ENCODE peak calls at places on chromosomes 7 and 10, in seven cellular contexts. One of them, this sample, is unnamed.

GRCh38 chr10:12608761-12609160 is 259.4 kb downstream of the CAMK1D start:
- DNase-seq in dorsolateral prefrontal cortex: no peak
- DNase-seq in esophagus squamous epithelium: no peak
- DNase-seq in uterus: no peak
- DNase-seq in fibroblast of pulmonary artery: no peak
- DNase-seq in NB4: no peak
- DNase-seq in cardiac muscle cell: no peak
- DNase-seq in this sample: peak; percentile 16

GRCh38 chr10:44030132-44030531 is 354.8 kb downstream of the CXCL12 start:
- DNase-seq in dorsolateral prefrontal cortex: no peak
- DNase-seq in cardiac muscle cell: no peak
- DNase-seq in NB4: peak; percentile 35
- DNase-seq in uterus: no peak
- DNase-seq in esophagus squamous epithelium: no peak
- DNase-seq in fibroblast of pulmonary artery: no peak
- DNase-seq in this sample: no peak

GRCh38 chr7:114645451-114645850 is 230.8 kb downstream of the FOXP2 start:
- DNase-seq in cardiac muscle cell: no peak
- DNase-seq in NB4: no peak
- DNase-seq in uterus: no peak
- DNase-seq in esophagus squamous epithelium: no peak
- DNase-seq in fibroblast of pulmonary artery: no peak
- DNase-seq in dorsolateral prefrontal cortex: no peak
- DNase-seq in this sample: no peak

GRCh38 chr7:24916463-24917040 is 63.4 kb downstream of the OSBPL3 start:
- DNase-seq in cardiac muscle cell: no peak
- DNase-seq in uterus: no peak
- DNase-seq in esophagus squamous epithelium: no peak
- DNase-seq in dorsolateral prefrontal cortex: no peak
- DNase-seq in fibroblast of pulmonary artery: no peak
- DNase-seq in NB4: no peak
- DNase-seq in this sample: no peak

GRCh38 chr7:149381245-149381644 is 79.6 kb downstream of the ZNF777 start:
- DNase-seq in uterus: no peak
- DNase-seq in cardiac muscle cell: no peak
- DNase-seq in NB4: no peak
- DNase-seq in fibroblast of pulmonary artery: no peak
- DNase-seq in esophagus squamous epithelium: no peak
- DNase-seq in dorsolateral prefrontal cortex: no peak
- DNase-seq in this sample: no peak

GRCh38 chr7:94050046-94050445 is 45.9 kb upstream of the BET1 start:
- DNase-seq in uterus: no peak
- DNase-seq in esophagus squamous epithelium: no peak
- DNase-seq in NB4: peak; percentile 84
- DNase-seq in cardiac muscle cell: no peak
- DNase-seq in fibroblast of pulmonary artery: no peak
- DNase-seq in dorsolateral prefrontal cortex: no peak
- DNase-seq in this sample: no peak

GRCh38 chr7:748446-748845 is 21.4 kb upstream of the PRKAR1B start:
- DNase-seq in uterus: no peak
- DNase-seq in cardiac muscle cell: no peak
- DNase-seq in fibroblast of pulmonary artery: no peak
- DNase-seq in NB4: no peak
- DNase-seq in esophagus squamous epithelium: no peak
- DNase-seq in dorsolateral prefrontal cortex: no peak
- DNase-seq in this sample: no peak

GRCh38 chr7:129606801-129607200 is 4.7 kb upstream of the NRF1 start:
- DNase-seq in fibroblast of pulmonary artery: no peak
- DNase-seq in NB4: peak; percentile 28
- DNase-seq in dorsolateral prefrontal cortex: no peak
- DNase-seq in uterus: no peak
- DNase-seq in esophagus squamous epithelium: no peak
- DNase-seq in cardiac muscle cell: no peak
- DNase-seq in this sample: no peak

GRCh38 chr7:136183981-136184380 is 206.8 kb upstream of the MTPN start:
- DNase-seq in fibroblast of pulmonary artery: peak; percentile 2
- DNase-seq in uterus: no peak
- DNase-seq in dorsolateral prefrontal cortex: no peak
- DNase-seq in cardiac muscle cell: no peak
- DNase-seq in esophagus squamous epithelium: no peak
- DNase-seq in NB4: no peak
- DNase-seq in this sample: no peak

GRCh38 chr10:31578951-31579350 is 259.9 kb downstream of the ZEB1 start:
- DNase-seq in esophagus squamous epithelium: no peak
- DNase-seq in dorsolateral prefrontal cortex: no peak
- DNase-seq in cardiac muscle cell: no peak
- DNase-seq in NB4: no peak
- DNase-seq in uterus: no peak
- DNase-seq in fibroblast of pulmonary artery: no peak
- DNase-seq in this sample: no peak

GRCh38 chr7:119271147-119271779 is 1001.7 kb upstream of the KCND2 start:
- DNase-seq in NB4: no peak
- DNase-seq in cardiac muscle cell: no peak
- DNase-seq in dorsolateral prefrontal cortex: no peak
- DNase-seq in esophagus squamous epithelium: no peak
- DNase-seq in fibroblast of pulmonary artery: no peak
- DNase-seq in uterus: no peak
- DNase-seq in this sample: no peak

GRCh38 chr7:67348171-67348570 is 351.5 kb downstream of the TYW1 start:
- DNase-seq in NB4: no peak
- DNase-seq in esophagus squamous epithelium: no peak
- DNase-seq in cardiac muscle cell: no peak
- DNase-seq in dorsolateral prefrontal cortex: no peak
- DNase-seq in uterus: no peak
- DNase-seq in fibroblast of pulmonary artery: no peak
- DNase-seq in this sample: no peak

GRCh38 chr10:120982507-120982906 is 131.3 kb downstream of the WDR11 start:
- DNase-seq in NB4: no peak
- DNase-seq in uterus: no peak
- DNase-seq in esophagus squamous epithelium: no peak
- DNase-seq in dorsolateral prefrontal cortex: no peak
- DNase-seq in cardiac muscle cell: no peak
- DNase-seq in fibroblast of pulmonary artery: no peak
- DNase-seq in this sample: no peak

GRCh38 chr10:120979435-120980315 is 128.5 kb downstream of the WDR11 start:
- DNase-seq in uterus: peak; percentile 40
- DNase-seq in NB4: no peak
- DNase-seq in dorsolateral prefrontal cortex: peak; percentile 57
- DNase-seq in cardiac muscle cell: peak; percentile 1
- DNase-seq in fibroblast of pulmonary artery: no peak
- DNase-seq in esophagus squamous epithelium: no peak
- DNase-seq in this sample: no peak

GRCh38 chr10:120981601-120982381 is 130.6 kb downstream of the WDR11 start:
- DNase-seq in esophagus squamous epithelium: no peak
- DNase-seq in NB4: no peak
- DNase-seq in uterus: no peak
- DNase-seq in cardiac muscle cell: no peak
- DNase-seq in dorsolateral prefrontal cortex: no peak
- DNase-seq in fibroblast of pulmonary artery: no peak
- DNase-seq in this sample: no peak

GRCh38 chr10:120978589-120979252 is 127.6 kb downstream of the WDR11 start:
- DNase-seq in uterus: peak; percentile 38
- DNase-seq in fibroblast of pulmonary artery: no peak
- DNase-seq in NB4: no peak
- DNase-seq in cardiac muscle cell: peak; percentile 11
- DNase-seq in esophagus squamous epithelium: no peak
- DNase-seq in dorsolateral prefrontal cortex: no peak
- DNase-seq in this sample: no peak

GRCh38 chr10:120980316-120980975 is 129.3 kb downstream of the WDR11 start:
- DNase-seq in esophagus squamous epithelium: no peak
- DNase-seq in uterus: no peak
- DNase-seq in fibroblast of pulmonary artery: no peak
- DNase-seq in NB4: no peak
- DNase-seq in dorsolateral prefrontal cortex: no peak
- DNase-seq in cardiac muscle cell: no peak
- DNase-seq in this sample: no peak
- H3K4me3 ChIP-seq in esophagus squamous epithelium: no peak overlapping the region
- H3K4me3 ChIP-seq in uterus: no peak overlapping the region
- H3K4me3 ChIP-seq in fibroblast of pulmonary artery: no peak overlapping the region
- H3K4me3 ChIP-seq in NB4: no peak overlapping the region
- H3K4me3 ChIP-seq in dorsolateral prefrontal cortex: no peak overlapping the region
- H3K4me3 ChIP-seq in cardiac muscle cell: no peak overlapping the region
- H3K4me3 ChIP-seq in this sample: no peak overlapping the region

DNA sequence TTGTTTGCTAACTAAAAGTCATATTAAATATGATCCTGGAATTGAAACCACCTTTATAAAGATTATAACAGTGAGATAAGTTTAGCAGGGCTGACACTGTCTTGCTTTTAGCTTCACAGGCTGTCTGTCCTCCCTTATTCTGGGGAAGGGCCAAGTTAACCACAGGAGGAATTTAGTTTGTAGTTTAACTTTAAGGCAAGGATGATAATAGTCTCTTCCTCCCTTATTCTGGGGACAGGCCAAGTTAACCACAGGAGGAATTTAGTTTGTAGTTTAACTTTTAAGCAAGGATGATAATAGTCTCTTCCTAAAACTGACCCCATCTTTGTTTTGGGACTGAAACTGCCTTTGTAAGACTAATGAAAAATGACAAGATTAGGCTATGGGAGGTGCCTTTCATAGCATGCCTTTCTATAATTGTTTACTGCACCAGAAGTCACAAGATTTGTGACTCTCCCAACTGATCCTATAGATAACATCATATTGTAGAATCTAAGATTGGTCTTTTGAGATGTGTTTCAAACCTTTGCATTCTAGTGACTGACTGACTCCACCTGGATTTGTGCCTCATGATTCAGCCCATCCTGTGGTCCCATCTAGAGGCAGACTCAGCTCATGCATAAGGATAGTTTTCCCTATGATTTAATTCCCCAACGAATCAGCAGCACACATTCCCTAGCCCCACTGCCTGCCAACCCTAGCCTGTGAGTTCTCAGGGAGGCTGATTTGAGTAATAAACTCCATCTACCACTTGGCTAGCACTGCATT is 212.0 kb downstream of the MAGI2 start:
- DNase-seq in NB4: no peak
- DNase-seq in esophagus squamous epithelium: no peak
- DNase-seq in dorsolateral prefrontal cortex: no peak
- DNase-seq in uterus: no peak
- DNase-seq in cardiac muscle cell: peak; percentile 83
- DNase-seq in fibroblast of pulmonary artery: peak; percentile 67
- DNase-seq in this sample: peak; percentile 75
- TF ChIP-seq CTCF in NB4: no peak
- TF ChIP-seq CTCF in esophagus squamous epithelium: no peak
- TF ChIP-seq CTCF in dorsolateral prefrontal cortex: no peak
- TF ChIP-seq CTCF in uterus: no peak
- TF ChIP-seq CTCF in cardiac muscle cell: no peak
- TF ChIP-seq CTCF in fibroblast of pulmonary artery: no peak
- TF ChIP-seq CTCF in this sample: no peak

DNA sequence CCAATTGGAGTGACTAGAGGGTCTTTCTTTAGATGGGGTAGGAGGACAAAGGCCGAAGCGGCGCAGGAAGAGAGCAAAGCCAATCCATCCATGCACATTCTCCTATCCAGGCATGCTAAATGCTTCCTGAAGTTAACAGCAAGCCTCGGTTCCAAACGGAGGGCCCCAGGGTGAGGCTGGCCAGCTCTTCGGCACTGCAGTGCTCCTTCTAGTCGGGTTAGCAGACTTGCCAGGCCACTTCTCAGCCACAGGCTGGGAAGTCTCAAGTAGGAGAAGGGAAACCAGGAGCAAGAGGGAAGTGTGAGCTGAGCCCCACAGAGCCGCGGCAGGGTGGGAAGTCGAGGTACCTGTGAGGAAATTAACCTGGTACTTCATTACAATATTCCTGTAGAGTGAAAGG is 253.8 kb upstream of the INHBA start:
- DNase-seq in NB4: no peak
- DNase-seq in dorsolateral prefrontal cortex: no peak
- DNase-seq in uterus: no peak
- DNase-seq in cardiac muscle cell: peak; percentile 51
- DNase-seq in esophagus squamous epithelium: no peak
- DNase-seq in fibroblast of pulmonary artery: peak; percentile 38
- DNase-seq in this sample: no peak
- H3K4me3 ChIP-seq in NB4: no peak overlapping the region
- H3K4me3 ChIP-seq in dorsolateral prefrontal cortex: no peak overlapping the region
- H3K4me3 ChIP-seq in uterus: no peak overlapping the region
- H3K4me3 ChIP-seq in cardiac muscle cell: no peak overlapping the region
- H3K4me3 ChIP-seq in esophagus squamous epithelium: no peak overlapping the region
- H3K4me3 ChIP-seq in fibroblast of pulmonary artery: peak overlapping the region; percentile 29
- H3K4me3 ChIP-seq in this sample: no peak overlapping the region

DNA sequence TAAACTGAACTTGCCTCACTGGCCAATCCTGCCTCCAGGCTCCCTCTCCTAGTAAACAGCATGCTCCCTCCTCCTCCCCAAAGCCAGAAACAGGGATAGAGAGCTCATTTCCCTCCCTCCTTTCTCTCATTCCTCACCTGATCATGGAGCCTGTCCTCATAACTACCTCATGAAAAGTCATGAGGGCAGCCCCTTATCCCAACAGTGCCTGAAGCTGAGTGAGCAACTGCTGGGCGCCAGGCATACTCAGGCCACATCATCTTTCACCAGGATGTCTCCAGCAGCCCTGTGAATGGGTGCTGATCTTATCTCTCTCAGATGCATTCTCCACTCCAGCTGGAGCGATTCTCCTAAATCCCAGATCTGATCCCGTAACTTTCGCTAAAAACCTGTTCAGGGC is 307.2 kb downstream of the PRPF18 start:
- DNase-seq in uterus: no peak
- DNase-seq in fibroblast of pulmonary artery: peak; percentile 53
- DNase-seq in esophagus squamous epithelium: no peak
- DNase-seq in NB4: no peak
- DNase-seq in cardiac muscle cell: peak; percentile 28
- DNase-seq in dorsolateral prefrontal cortex: no peak
- DNase-seq in this sample: no peak
- TF ChIP-seq CTCF in uterus: no peak
- TF ChIP-seq CTCF in fibroblast of pulmonary artery: no peak
- TF ChIP-seq CTCF in esophagus squamous epithelium: no peak
- TF ChIP-seq CTCF in NB4: no peak
- TF ChIP-seq CTCF in cardiac muscle cell: no peak
- TF ChIP-seq CTCF in dorsolateral prefrontal cortex: no peak
- TF ChIP-seq CTCF in this sample: no peak

DNA sequence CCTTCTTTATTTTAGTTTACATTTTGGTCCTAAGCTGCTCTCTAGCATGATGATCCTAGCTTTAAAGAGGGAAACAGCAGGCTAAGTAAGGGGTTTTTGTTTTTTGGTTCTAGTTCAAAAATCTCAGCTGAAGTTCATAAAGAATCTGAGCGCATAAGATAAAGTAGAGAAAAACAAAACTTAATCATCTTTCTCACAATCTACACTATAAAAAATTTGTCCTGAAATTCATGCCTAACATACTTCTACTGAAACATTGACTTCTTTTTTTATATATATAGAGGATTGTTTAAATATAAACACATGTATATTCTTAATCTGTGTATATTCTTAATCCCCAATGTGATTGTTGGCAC is 6.9 kb upstream of the IGF2BP3 start:
- DNase-seq in fibroblast of pulmonary artery: no peak
- DNase-seq in cardiac muscle cell: no peak
- DNase-seq in esophagus squamous epithelium: no peak
- DNase-seq in NB4: no peak
- DNase-seq in uterus: no peak
- DNase-seq in dorsolateral prefrontal cortex: no peak
- DNase-seq in this sample: no peak
- H3K4me3 ChIP-seq in fibroblast of pulmonary artery: no peak overlapping the region
- H3K4me3 ChIP-seq in cardiac muscle cell: peak overlapping the region; percentile 72
- H3K4me3 ChIP-seq in esophagus squamous epithelium: no peak overlapping the region
- H3K4me3 ChIP-seq in NB4: peak overlapping the region; percentile 84
- H3K4me3 ChIP-seq in uterus: no peak overlapping the region
- H3K4me3 ChIP-seq in dorsolateral prefrontal cortex: no peak overlapping the region
- H3K4me3 ChIP-seq in this sample: no peak overlapping the region